ENCODE peak calls at places on chromosomes 12 and 14, in eight cellular contexts. Z is EL; Y is transverse colon; W is fibroblast of the aortic adventitia; D is Daoy; C is stimulated activated CD4-positive, alpha-beta T cell treated with anti-CD3 and anti-CD28 coated beads, Interleukin-4, amount 100 ng/mL, for 1 hour; M is HS-5; K is stimulated activated CD8-positive, alpha-beta memory T cell treated with anti-CD3 and anti-CD28 coated beads, Interleukin-4, amount 100 ng/mL, for 48 hours. P is an unnamed sample.

GRCh38 chr12:116136340-116136739 is 141.2 kb downstream of the MED13L start:
- DNase-seq in Z (peak), Y (no peak), W (peak), D (peak), C (no peak), M (no peak), K (no peak), P (no peak)

GRCh38 chr12:3442397-3442796 is 48.6 kb upstream of the PRMT8 start:
- DNase-seq in Z (no peak), Y (no peak), W (no peak), D (no peak), C (no peak), M (no peak), K (no peak), P (no peak)

GRCh38 chr12:115213538-115213961 is 529.6 kb upstream of the TBX3 start:
- DNase-seq in Z (no peak), Y (no peak), W (no peak), D (no peak), C (no peak), M (no peak), K (no peak), P (no peak)

GRCh38 chr12:62224601-62225000 is 35.6 kb upstream of the USP15 start:
- DNase-seq in Z (no peak), Y (no peak), W (no peak), D (no peak), C (no peak), M (no peak), K (no peak), P (no peak)

GRCh38 chr14:49992901-49993335 is 100.0 kb downstream of the ARF6 start:
- DNase-seq in Z (peak), Y (no peak), W (peak), D (peak), C (no peak), M (no peak), K (peak), P (no peak)

GRCh38 chr12:107027304-107028053 is 40.5 kb upstream of the MTERF2 start:
- DNase-seq in Z (peak), Y (no peak), W (peak), D (peak), C (no peak), M (peak), K (no peak), P (no peak)

GRCh38 chr12:61137677-61138380 is 1122.4 kb upstream of the USP15 start:
- DNase-seq in Z (no peak), Y (no peak), W (no peak), D (no peak), C (no peak), M (no peak), K (no peak), P (no peak)

GRCh38 chr12:66345212-66345611 is 42.9 kb downstream of the HELB start:
- DNase-seq in Z (no peak), Y (no peak), W (no peak), D (no peak), C (no peak), M (no peak), K (no peak), P (no peak)

GRCh38 chr14:60658909-60659585 is 9.8 kb upstream of the SIX1 start:
- DNase-seq in Z (no peak), Y (no peak), W (no peak), D (no peak), C (no peak), M (no peak), K (no peak), P (no peak)

GRCh38 chr12:119715268-119715620 is 47.3 kb downstream of the PRKAB1 start:
- DNase-seq in Z (peak), Y (no peak), W (no peak), D (no peak), C (no peak), M (no peak), K (no peak), P (no peak)

GRCh38 chr12:88362439-88362838 is 217.8 kb downstream of the KITLG start:
- DNase-seq in Z (peak), Y (no peak), W (peak), D (no peak), C (no peak), M (no peak), K (no peak), P (no peak)

GRCh38 chr12:459430-460258 is at the start of gene B4GALNT3:
- DNase-seq in Z (no peak), Y (peak), W (peak), D (peak), C (peak), M (no peak), K (peak), P (peak)

GRCh38 chr12:77228376-77228775 is 163.0 kb upstream of the E2F7 start:
- DNase-seq in Z (no peak), Y (no peak), W (no peak), D (no peak), C (no peak), M (no peak), K (no peak), P (no peak)

GRCh38 chr14:27929823-27930347 is 836.7 kb upstream of the FOXG1 start:
- DNase-seq in Z (no peak), Y (no peak), W (no peak), D (no peak), C (no peak), M (no peak), K (no peak), P (no peak)

GRCh38 chr12:93979189-93979588 is 169.2 kb upstream of the PLXNC1 start:
- DNase-seq in Z (peak), Y (peak), W (peak), D (no peak), C (no peak), M (no peak), K (no peak), P (no peak)

GRCh38 chr12:79555006-79555925 is 135.5 kb downstream of the PAWR start:
- DNase-seq in Z (peak), Y (no peak), W (peak), D (no peak), C (no peak), M (peak), K (no peak), P (no peak)